ENCODE peak calls at places on chromosomes 16 and 17, in five cellular contexts. U is A673, M is fibroblast of the conjunctiva, L is left ventricle myocardium inferior, P is left lung. K is an unnamed sample.

GRCh38 chr16:22375117-22375962 is 921 bp upstream of the CDR2 start:
- DNase-seq in U (no peak), M (no peak), L (no peak), P (no peak), K (no peak)

GRCh38 chr16:5056347-5056746 is 9.4 kb downstream of the C16orf89 start:
- DNase-seq in U (peak), L (no peak), M (no peak), P (peak), K (no peak)

GRCh38 chr17:67563692-67564228 is 154.0 kb upstream of the NOL11 start:
- DNase-seq in U (no peak), P (no peak), M (no peak), L (no peak), K (no peak)

GRCh38 chr17:47997595-47997994 is 26.7 kb downstream of the CDK5RAP3 start:
- DNase-seq in M (no peak), L (no peak), P (no peak), U (no peak), K (no peak)

GRCh38 chr16:8885674-8886592 is 3.8 kb downstream of the LITAFD start:
- DNase-seq in P (no peak), L (no peak), M (no peak), U (no peak), K (no peak)

GRCh38 chr17:41026668-41027471 is at the start of gene KRTAP1-5:
- DNase-seq in L (no peak), M (peak), P (no peak), U (no peak), K (no peak)

GRCh38 chr16:72637306-72637705 is 410.6 kb downstream of the ZFHX3 start:
- DNase-seq in M (peak), L (no peak), P (no peak), U (no peak), K (no peak)

GRCh38 chr16:19071811-19072777 is 4.7 kb downstream of the COQ7 start:
- DNase-seq in P (peak), U (peak), L (peak), M (peak), K (no peak)

GRCh38 chr17:77455111-77455877 is 314.5 kb downstream of the SEC14L1 start:
- DNase-seq in P (no peak), M (no peak), U (no peak), L (no peak), K (no peak)

GRCh38 chr17:80024206-80024972 is 11.3 kb downstream of the TBC1D16 start:
- DNase-seq in M (no peak), L (no peak), U (no peak), P (no peak), K (no peak)

GRCh38 chr17:15257316-15257925 is 7.7 kb downstream of the PMP22 start:
- DNase-seq in L (peak), P (peak), U (peak), M (peak), K (no peak)

GRCh38 chr16:88368036-88368435 is 14.7 kb upstream of the ZNF469 start:
- DNase-seq in P (no peak), L (peak), U (no peak), M (no peak), K (no peak)

GRCh38 chr17:63698886-63699637 is 863 bp downstream of the LIMD2 start:
- DNase-seq in P (peak), L (peak), M (no peak), U (peak), K (peak)

GRCh38 chr16:30876867-30877266 is 17.0 kb downstream of the BCL7C start:
- DNase-seq in L (no peak), U (peak), M (no peak), P (no peak), K (no peak)

GRCh38 chr16:22078656-22079055 is 13.7 kb upstream of the VWA3A start:
- DNase-seq in P (no peak), M (no peak), L (no peak), U (no peak), K (no peak)

GRCh38 chr17:39264119-39264518 is 38.4 kb upstream of the STAC2 start:
- DNase-seq in M (no peak), U (no peak), P (no peak), L (peak), K (no peak)

GRCh38 chr17:77502626-77503292 is 362.0 kb downstream of the SEC14L1 start:
- DNase-seq in M (no peak), L (no peak), U (no peak), P (no peak), K (no peak)

GRCh38 chr17:70084476-70084875 is 9.5 kb downstream of the KCNJ16 start:
- DNase-seq in U (no peak), P (no peak), M (no peak), L (no peak), K (no peak)

GRCh38 chr17:15233022-15233805 is 31.9 kb downstream of the PMP22 start:
- DNase-seq in P (no peak), M (peak), U (no peak), L (no peak), K (no peak)

GRCh38 chr17:43713494-43714162 is 45.0 kb downstream of the SOST start:
- DNase-seq in U (no peak), L (peak), P (no peak), M (no peak), K (no peak)

GRCh38 chr16:495127-495748 is 32.3 kb upstream of the CAPN15 start:
- DNase-seq in P (no peak), U (peak), M (peak), L (no peak), K (no peak)

GRCh38 chr17:50355336-50355700 is 9.4 kb downstream of the XYLT2 start:
- DNase-seq in M (no peak), U (no peak), L (no peak), P (no peak), K (no peak)

GRCh38 chr17:72947475-72947874 is 145.0 kb downstream of the SLC39A11 start:
- DNase-seq in P (no peak), L (no peak), M (no peak), U (no peak), K (no peak)

GRCh38 chr17:44198721-44199552 is 747 bp downstream of the ATXN7L3 start:
- DNase-seq in L (peak), M (no peak), U (peak), P (peak), K (no peak)

GRCh38 chr16:27950488-27950887 is 113.0 kb downstream of the GSG1L start:
- DNase-seq in M (no peak), P (no peak), U (no peak), L (no peak), K (no peak)

GRCh38 chr17:8726951-8727555 is 17.6 kb downstream of the CCDC42 start:
- DNase-seq in M (peak), U (no peak), P (no peak), L (no peak), K (no peak)

GRCh38 chr16:24504467-24505345 is 34.7 kb upstream of the RBBP6 start:
- DNase-seq in U (peak), L (no peak), M (peak), P (no peak), K (peak)

GRCh38 chr16:71929048-71929447 is 33.7 kb downstream of the IST1 start:
- DNase-seq in L (no peak), U (no peak), P (no peak), M (peak), K (no peak)

GRCh38 chr16:80604600-80605355 is 64.0 kb downstream of the DYNLRB2 start:
- DNase-seq in M (no peak), U (no peak), L (no peak), P (no peak), K (no peak)

GRCh38 chr16:72639494-72639893 is 408.4 kb downstream of the ZFHX3 start:
- DNase-seq in M (no peak), P (no peak), U (no peak), L (no peak), K (no peak)

GRCh38 chr17:37530420-37530819 is 40.7 kb downstream of the DUSP14 start:
- DNase-seq in L (no peak), U (no peak), M (no peak), P (no peak), K (no peak)

GRCh38 chr16:29745126-29745852 is 501 bp downstream of the C16orf54 start:
- DNase-seq in P (no peak), M (no peak), U (no peak), L (peak), K (peak)

GRCh38 chr16:12146966-12147365 is 170.4 kb downstream of the SNX29 start:
- DNase-seq in M (no peak), U (no peak), P (no peak), L (no peak), K (no peak)

GRCh38 chr16:83727018-83727417 is 80.8 kb upstream of the HSBP1 start:
- DNase-seq in U (no peak), M (no peak), L (no peak), P (no peak), K (peak)